ENCODE peak calls at places on chromosomes 11 and 22, in six cellular contexts. V is AG09309, Z is cardiac fibroblast, H is heart left ventricle, W is AG04450, Y is fibroblast of lung. U is an unnamed sample.
A peak's percentile ranks its signal among the peaks of the same experiment; 100 is the strongest.

GRCh38 chr11:119144825-119145476 is 3.9 kb upstream of the ABCG4 start:
- DNase-seq in W (peak; percentile 32), Z (peak; percentile 75), V (no peak), H (peak; percentile 65), Y (peak; percentile 71), U (peak; percentile 75)

GRCh38 chr11:100220801-100221200 is 466.3 kb upstream of the ARHGAP42 start:
- DNase-seq in Y (no peak), H (no peak), V (no peak), W (no peak), Z (no peak), U (no peak)

GRCh38 chr11:33859306-33859705 is 32.6 kb downstream of the LMO2 start:
- DNase-seq in Z (no peak), H (no peak), Y (no peak), W (no peak), V (no peak), U (no peak)

GRCh38 chr11:76684470-76684869 is 13.9 kb upstream of the LRRC32 start:
- DNase-seq in H (no peak), V (no peak), W (no peak), Z (no peak), Y (no peak), U (no peak)

GRCh38 chr11:66974724-66975402 is at the start of gene C11orf86:
- DNase-seq in V (no peak), Z (no peak), W (no peak), H (no peak), Y (no peak), U (no peak)

GRCh38 chr11:57356179-57356757 is 18.1 kb downstream of the P2RX3 start:
- DNase-seq in Y (no peak), V (no peak), Z (no peak), W (no peak), H (no peak), U (no peak)

GRCh38 chr11:39247570-39248137 is 2211.8 kb downstream of the LRRC4C start:
- DNase-seq in Y (no peak), H (no peak), Z (no peak), W (no peak), V (no peak), U (no peak)

GRCh38 chr22:20398420-20398819 is 4.5 kb downstream of the ZNF74 start:
- DNase-seq in Y (no peak), V (no peak), Z (no peak), H (no peak), W (no peak), U (no peak)

GRCh38 chr22:45007247-45007945 is 2.4 kb downstream of the PHF21B start:
- DNase-seq in V (no peak), H (no peak), Z (peak; percentile 26), W (no peak), Y (peak; percentile 55), U (no peak)

GRCh38 chr11:80837051-80837450 is 1396.2 kb upstream of the TENM4 start:
- DNase-seq in W (no peak), H (no peak), Y (no peak), V (no peak), Z (no peak), U (no peak)

GRCh38 chr11:31943056-31943780 is 132.1 kb upstream of the PAX6 start:
- DNase-seq in H (no peak), Z (no peak), W (no peak), V (no peak), Y (no peak), U (no peak)

GRCh38 chr11:73218106-73218829 is at the start of gene P2RY2:
- DNase-seq in H (peak; percentile 93), Y (peak; percentile 38), Z (peak; percentile 27), V (no peak), W (no peak), U (peak; percentile 24)

GRCh38 chr11:12091957-12092558 is 18.3 kb upstream of the MICAL2 start:
- DNase-seq in W (no peak), H (no peak), Z (no peak), Y (no peak), V (no peak), U (no peak)

GRCh38 chr11:128463386-128463829 is 124.0 kb downstream of the ETS1 start:
- DNase-seq in Y (peak; percentile 99), V (peak; percentile 72), Z (peak; percentile 93), H (peak; percentile 67), W (no peak), U (peak; percentile 97)

GRCh38 chr22:44594951-44595350 is 96.9 kb upstream of the RTL6 start:
- DNase-seq in Y (no peak), H (no peak), Z (no peak), V (no peak), W (no peak), U (no peak)

DNA sequence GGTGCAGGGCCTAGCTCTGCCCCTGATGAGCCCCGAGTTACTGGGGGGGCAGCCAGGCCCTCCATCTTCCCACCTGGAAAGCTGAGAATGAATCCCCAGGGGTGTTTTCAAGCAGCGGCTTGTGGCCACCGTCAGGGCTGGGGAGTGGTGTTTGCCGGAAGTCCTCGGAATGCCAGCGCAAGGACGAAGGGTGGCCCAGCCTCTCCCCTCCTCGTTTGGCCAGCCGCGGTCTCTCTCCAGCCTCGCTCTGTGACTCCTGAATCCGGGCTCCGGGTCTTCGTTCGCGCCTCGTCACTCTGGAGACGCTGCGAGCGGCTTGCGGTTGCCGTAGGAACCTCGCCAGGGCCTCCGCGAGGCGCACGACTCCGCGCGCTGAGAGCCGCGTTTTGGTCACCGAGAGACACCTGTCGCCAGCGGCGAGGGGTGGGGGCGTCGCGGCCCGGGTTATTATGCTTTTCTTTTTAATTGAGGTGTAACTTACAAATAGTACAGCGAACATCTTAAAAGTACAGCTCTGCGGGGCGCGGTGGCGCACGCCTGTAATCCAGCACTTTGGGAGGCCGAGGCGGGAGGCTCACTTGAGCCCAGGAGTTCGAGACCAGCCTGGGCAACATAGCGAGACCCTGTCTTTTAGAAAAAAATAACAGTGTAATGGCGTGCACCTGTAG is 6.3 kb upstream of the KDELR3 start:
- DNase-seq in H (peak; percentile 91), W (peak; percentile 52), V (no peak), Z (peak; percentile 86), Y (peak; percentile 86), U (peak; percentile 82)
- H3K4me3 ChIP-seq in H (peak overlapping the region; percentile 43), W (no peak overlapping the region), V (no peak overlapping the region), Z (no peak overlapping the region), Y (no peak overlapping the region), U (no peak overlapping the region)

DNA sequence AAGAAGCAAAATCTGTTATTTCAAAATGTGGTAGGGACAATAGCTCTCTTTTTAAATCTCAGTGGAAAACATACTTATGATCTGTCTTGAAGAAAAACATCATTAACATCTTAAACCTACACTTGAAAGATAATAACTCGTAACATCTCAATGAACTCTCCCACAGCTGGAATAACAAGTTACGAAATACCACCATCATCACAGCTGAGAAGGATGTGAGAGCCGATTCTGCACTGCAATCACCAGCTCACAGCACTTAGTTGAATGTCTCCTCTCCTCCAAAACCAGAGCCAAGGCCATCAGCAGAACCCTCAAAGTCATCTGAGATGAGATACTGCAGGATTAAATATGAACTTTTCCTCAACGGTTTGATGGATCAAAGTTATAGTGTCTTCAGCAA is 124.3 kb downstream of the ARHGAP20 start:
- DNase-seq in Y (no peak), W (no peak), Z (peak; percentile 45), V (no peak), H (no peak), U (peak; percentile 33)
- TF ChIP-seq CTCF in Y (no peak), W (no peak), Z (no peak), V (no peak), H (no peak), U (no peak)

GRCh38 chr11:5284551-5285130 is 14.9 kb upstream of the HBE1 start:
- DNase-seq in Z (no peak), V (no peak), H (no peak), Y (no peak), W (no peak), U (no peak)
- H3K4me3 ChIP-seq in Z (no peak overlapping the region), V (no peak overlapping the region), H (no peak overlapping the region), Y (no peak overlapping the region), W (no peak overlapping the region), U (no peak overlapping the region)

GRCh38 chr11:65432686-65433582 is 10.3 kb downstream of the NEAT1 start:
- DNase-seq in V (no peak), Z (peak; percentile 62), W (no peak), H (no peak), Y (peak; percentile 48), U (peak; percentile 72)
- TF ChIP-seq CTCF in V (peak; percentile 4), Z (no peak), W (peak; percentile 13), H (peak; percentile 27), Y (no peak), U (peak; percentile 8)

DNA sequence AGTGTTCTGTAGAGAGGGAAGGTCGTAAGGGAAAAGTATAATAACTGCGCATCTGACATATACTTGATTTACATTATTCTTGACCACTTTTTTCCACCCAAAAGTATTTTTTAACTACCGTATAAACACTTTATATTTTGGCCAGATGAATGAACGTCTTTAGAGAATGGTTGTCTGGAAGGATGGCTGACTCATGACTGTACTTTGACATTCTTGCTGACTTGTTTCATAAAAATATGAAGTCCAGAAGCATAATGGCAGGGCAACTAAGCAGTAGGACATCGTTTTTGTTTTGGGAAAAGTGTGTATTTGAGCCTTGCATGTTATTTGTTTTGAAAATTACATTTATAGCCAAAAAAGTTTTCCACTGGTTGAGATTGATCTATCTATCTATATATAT is 110.0 kb downstream of the OSBP2 start:
- DNase-seq in Y (peak; percentile 27), W (no peak), V (no peak), Z (peak; percentile 33), H (no peak), U (no peak)
- H3K4me3 ChIP-seq in Y (no peak overlapping the region), W (no peak overlapping the region), V (no peak overlapping the region), Z (no peak overlapping the region), H (no peak overlapping the region), U (no peak overlapping the region)

U was measured in fibroblast of pulmonary artery.